ENCODE peak calls at places on chromosomes 4 and X, in nine cellular contexts. Q, S, R, T, B, P, V, X and J are unnamed samples.

GRCh38 chr4:108053281-108053701 is 63.6 kb downstream of the HADH start:
- DNase-seq in Q (no peak), P (no peak), T (no peak), V (no peak), B (no peak), R (no peak), X (no peak), S (no peak), J (peak; percentile 18)

GRCh38 chrX:29295987-29296680 is 708.9 kb downstream of the IL1RAPL1 start:
- DNase-seq in T (no peak), X (no peak), B (no peak), V (peak; percentile 57), P (no peak), Q (peak; percentile 2), R (peak; percentile 50), S (no peak), J (peak; percentile 20)

GRCh38 chr4:158253350-158253980 is 43.2 kb downstream of the TMEM144 start:
- DNase-seq in X (no peak), S (no peak), B (peak; percentile 81), T (peak; percentile 59), Q (peak; percentile 56), R (peak; percentile 63), V (peak; percentile 76), P (peak; percentile 78), J (peak; percentile 90)

GRCh38 chr4:37666625-37667071 is 19.5 kb downstream of the RELL1 start:
- DNase-seq in P (peak; percentile 42), V (peak; percentile 91), Q (peak; percentile 78), S (no peak), B (no peak), T (peak; percentile 94), X (peak; percentile 67), R (peak; percentile 91), J (peak; percentile 61)

GRCh38 chrX:1358793-1359476 is 22.4 kb downstream of the IL3RA start:
- DNase-seq in S (no peak), V (no peak), T (no peak), Q (no peak), P (no peak), X (peak; percentile 28), R (no peak), B (no peak), J (no peak)

GRCh38 chr4:182207806-182208483 is 35.3 kb upstream of the TENM3 start:
- DNase-seq in P (no peak), V (peak; percentile 91), B (no peak), Q (peak; percentile 88), X (no peak), R (peak; percentile 96), S (no peak), T (peak; percentile 87), J (peak; percentile 83)

GRCh38 chr4:15037923-15038541 is 35.8 kb downstream of the CPEB2 start:
- DNase-seq in T (no peak), V (peak; percentile 31), P (no peak), B (no peak), S (no peak), Q (peak; percentile 48), X (no peak), R (no peak), J (peak; percentile 46)

GRCh38 chrX:13373807-13374187 is 53.9 kb upstream of the ATXN3L start:
- DNase-seq in X (no peak), T (no peak), V (peak; percentile 85), R (peak; percentile 87), B (no peak), P (no peak), S (no peak), Q (peak; percentile 90), J (peak; percentile 82)

GRCh38 chr4:125750827-125751466 is 436.2 kb downstream of the FAT4 start:
- DNase-seq in S (no peak), R (peak; percentile 57), X (no peak), B (peak; percentile 46), P (peak; percentile 51), Q (peak; percentile 52), T (no peak), V (peak; percentile 85), J (peak; percentile 59)

GRCh38 chr4:184439856-184440592 is 34.3 kb downstream of the IRF2 start:
- DNase-seq in Q (peak; percentile 76), S (no peak), R (no peak), T (no peak), X (no peak), B (no peak), V (peak; percentile 73), P (no peak), J (no peak)

GRCh38 chrX:33415454-33415853 is 204.1 kb upstream of the DMD start:
- DNase-seq in X (no peak), R (no peak), T (no peak), V (no peak), P (no peak), S (no peak), Q (no peak), B (no peak), J (no peak)

GRCh38 chr4:143482753-143483362 is 30.6 kb upstream of the SMARCA5 start:
- DNase-seq in V (peak; percentile 79), S (no peak), X (no peak), Q (peak; percentile 64), P (peak; percentile 54), B (peak; percentile 42), R (peak; percentile 65), T (peak; percentile 35), J (peak; percentile 82)

GRCh38 chrX:11557120-11557519 is 108.6 kb downstream of the ARHGAP6 start:
- DNase-seq in P (no peak), S (no peak), R (peak; percentile 78), V (peak; percentile 49), T (peak; percentile 79), X (no peak), Q (peak; percentile 60), B (no peak), J (peak; percentile 41)

GRCh38 chr4:17059192-17059634 is 160.8 kb upstream of the LDB2 start:
- DNase-seq in T (no peak), P (no peak), Q (peak; percentile 84), R (no peak), S (no peak), V (peak; percentile 51), B (no peak), X (peak; percentile 49), J (peak; percentile 91)

GRCh38 chr4:135434936-135435335 is 1233.3 kb upstream of the PABPC4L start:
- DNase-seq in S (no peak), Q (no peak), P (no peak), T (no peak), B (no peak), V (peak; percentile 44), X (no peak), R (peak; percentile 8), J (peak; percentile 82)

GRCh38 chrX:19889582-19890342 is 2.4 kb upstream of the SH3KBP1 start:
- DNase-seq in S (peak; percentile 12), T (peak; percentile 89), R (peak; percentile 88), V (peak; percentile 77), B (no peak), P (peak; percentile 8), X (no peak), Q (peak; percentile 51), J (peak; percentile 40)